ENCODE peak calls at places on chromosomes 5 and 9, in nine cellular contexts. U is right lobe of liver, Y is gastrocnemius medialis, A is mucosa of descending colon, G is pancreas, K is HCT116, X is PC-3, Z is left lung, B is lung. L is an unnamed sample.

GRCh38 chr5:38417658-38418017 is 138.8 kb downstream of the LIFR start:
- ATAC-seq in U (no peak), Y (no peak), A (no peak), G (no peak), K (no peak), X (no peak), Z (no peak), B (no peak), L (no peak)

GRCh38 chr9:99137225-99137624 is 32.3 kb downstream of the TGFBR1 start:
- ATAC-seq in U (peak; percentile 23), Y (no peak), A (no peak), G (no peak), K (no peak), X (no peak), Z (no peak), B (no peak), L (no peak)

GRCh38 chr5:38808666-38809343 is 37.0 kb upstream of the OSMR start:
- ATAC-seq in U (no peak), Y (no peak), A (no peak), G (peak; percentile 19), K (no peak), X (no peak), Z (no peak), B (no peak), L (no peak)

GRCh38 chr5:96064905-96065304 is 103.3 kb upstream of the ELL2 start:
- ATAC-seq in U (no peak), Y (no peak), A (no peak), G (peak; percentile 11), K (no peak), X (no peak), Z (no peak), B (no peak), L (no peak)

GRCh38 chr5:9830184-9830583 is 200.0 kb upstream of the TAS2R1 start:
- ATAC-seq in U (no peak), Y (no peak), A (no peak), G (no peak), K (no peak), X (no peak), Z (no peak), B (no peak), L (no peak)

GRCh38 chr9:128026255-128027165 is 40.6 kb downstream of the NAIF1 start:
- ATAC-seq in U (peak; percentile 40), Y (no peak), A (peak; percentile 81), G (peak; percentile 31), K (peak; percentile 31), X (no peak), Z (peak; percentile 45), B (peak; percentile 25), L (no peak)

GRCh38 chr5:133203317-133204305 is 151.8 kb downstream of the HSPA4 start:
- ATAC-seq in U (no peak), Y (peak; percentile 92), A (no peak), G (no peak), K (no peak), X (no peak), Z (no peak), B (no peak), L (no peak)

GRCh38 chr9:128631636-128632035 is 25.0 kb downstream of the DYNC2I2 start:
- ATAC-seq in U (no peak), Y (no peak), A (no peak), G (no peak), K (no peak), X (no peak), Z (no peak), B (no peak), L (no peak)

GRCh38 chr9:113828211-113828610 is 47.9 kb upstream of the ZNF618 start:
- ATAC-seq in U (no peak), Y (no peak), A (no peak), G (no peak), K (no peak), X (no peak), Z (no peak), B (no peak), L (no peak)

GRCh38 chr5:59367791-59368394 is 525.6 kb downstream of the PDE4D start:
- ATAC-seq in U (peak; percentile 86), Y (peak; percentile 63), A (peak; percentile 76), G (peak; percentile 86), K (peak; percentile 74), X (no peak), Z (peak; percentile 95), B (peak; percentile 58), L (peak; percentile 51)

GRCh38 chr9:87213948-87214347 is 266.6 kb upstream of the GAS1 start:
- ATAC-seq in U (no peak), Y (no peak), A (no peak), G (no peak), K (no peak), X (no peak), Z (no peak), B (no peak), L (no peak)

GRCh38 chr5:132543472-132544201 is at the start of gene IL5:
- ATAC-seq in U (no peak), Y (no peak), A (no peak), G (no peak), K (no peak), X (no peak), Z (no peak), B (no peak), L (no peak)

GRCh38 chr5:29337030-29337429 is 1856.5 kb upstream of the CDH6 start:
- ATAC-seq in U (no peak), Y (no peak), A (no peak), G (no peak), K (no peak), X (no peak), Z (no peak), B (no peak), L (no peak)

GRCh38 chr9:131019387-131020239 is 10.6 kb downstream of the LAMC3 start:
- ATAC-seq in U (no peak), Y (no peak), A (peak; percentile 62), G (no peak), K (no peak), X (no peak), Z (peak; percentile 24), B (no peak), L (no peak)

GRCh38 chr9:131018621-131019020 is 9.6 kb downstream of the LAMC3 start:
- ATAC-seq in U (no peak), Y (no peak), A (no peak), G (no peak), K (peak; percentile 93), X (peak; percentile 59), Z (no peak), B (no peak), L (no peak)

GRCh38 chr9:131021785-131022184 is 12.8 kb downstream of the LAMC3 start:
- ATAC-seq in U (no peak), Y (no peak), A (no peak), G (no peak), K (no peak), X (no peak), Z (no peak), B (no peak), L (no peak)

GRCh38 chr9:131020388-131020787 is 11.4 kb downstream of the LAMC3 start:
- ATAC-seq in U (no peak), Y (no peak), A (peak; percentile 9), G (no peak), K (no peak), X (no peak), Z (no peak), B (no peak), L (no peak)

DNA sequence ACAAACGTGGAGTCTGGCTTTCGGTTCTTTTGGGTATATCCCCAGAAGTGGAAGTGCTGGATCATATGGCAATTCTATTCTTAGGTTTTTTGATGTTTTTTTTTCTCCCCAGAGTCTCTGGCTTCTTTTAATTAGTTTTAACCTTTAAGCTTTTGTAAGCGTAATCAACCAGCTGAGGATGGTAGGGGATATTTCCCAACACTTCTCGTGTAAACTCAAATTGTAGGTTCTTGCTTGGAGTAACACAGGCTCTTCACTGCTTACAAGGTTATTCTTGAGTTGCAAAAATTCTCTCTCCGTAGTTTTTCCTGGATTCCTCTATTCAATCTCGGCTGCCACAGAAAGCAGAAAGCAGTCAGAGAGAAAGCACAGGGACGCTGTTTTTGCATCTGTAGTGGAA is 11.9 kb downstream of the LAMC3 start:
- ATAC-seq in U (no peak), Y (no peak), A (no peak), G (no peak), K (no peak), X (no peak), Z (no peak), B (no peak), L (no peak)
- H3K4me3 ChIP-seq in U (no peak overlapping the region), Y (no peak overlapping the region), A (no peak overlapping the region), G (no peak overlapping the region), K (no peak overlapping the region), X (no peak overlapping the region), Z (no peak overlapping the region), B (no peak overlapping the region), L (no peak overlapping the region)

GRCh38 chr9:120344230-120344629 is 235.7 kb downstream of the CDK5RAP2 start:
- ATAC-seq in U (no peak), Y (no peak), A (no peak), G (no peak), K (peak; percentile 77), X (peak; percentile 85), Z (no peak), B (no peak), L (no peak)
- TF ChIP-seq CTCF in U (no peak), Y (no peak), A (no peak), G (no peak), K (no peak), X (no peak), Z (no peak), B (no peak), L (no peak)

DNA sequence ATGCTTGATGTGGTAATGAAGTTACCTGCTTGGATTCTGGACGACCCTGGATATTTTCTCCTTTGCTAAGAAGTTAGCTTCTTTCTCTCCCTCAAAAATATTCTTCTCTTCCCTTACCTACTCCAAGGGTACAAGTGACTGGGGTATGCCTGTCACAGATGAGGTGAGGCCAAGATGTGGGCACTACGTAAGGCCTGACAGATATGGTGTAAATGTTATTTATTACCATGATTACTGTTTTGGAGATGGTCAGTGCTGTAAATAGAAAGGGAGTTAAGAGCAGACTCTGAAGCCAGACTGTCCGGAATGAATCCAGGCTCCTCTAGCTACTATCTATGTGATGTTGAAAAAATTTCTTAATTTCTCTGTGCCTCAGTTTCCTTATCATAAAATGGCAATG is 1.1 kb upstream of the KIAA1958 start:
- ATAC-seq in U (no peak), Y (no peak), A (no peak), G (no peak), K (no peak), X (no peak), Z (no peak), B (no peak), L (no peak)
- H3K4me3 ChIP-seq in U (no peak overlapping the region), Y (no peak overlapping the region), A (no peak overlapping the region), G (peak overlapping the region; percentile 88), K (peak overlapping the region; percentile 76), X (peak overlapping the region; percentile 96), Z (peak overlapping the region; percentile 94), B (no peak overlapping the region), L (no peak overlapping the region)

DNA sequence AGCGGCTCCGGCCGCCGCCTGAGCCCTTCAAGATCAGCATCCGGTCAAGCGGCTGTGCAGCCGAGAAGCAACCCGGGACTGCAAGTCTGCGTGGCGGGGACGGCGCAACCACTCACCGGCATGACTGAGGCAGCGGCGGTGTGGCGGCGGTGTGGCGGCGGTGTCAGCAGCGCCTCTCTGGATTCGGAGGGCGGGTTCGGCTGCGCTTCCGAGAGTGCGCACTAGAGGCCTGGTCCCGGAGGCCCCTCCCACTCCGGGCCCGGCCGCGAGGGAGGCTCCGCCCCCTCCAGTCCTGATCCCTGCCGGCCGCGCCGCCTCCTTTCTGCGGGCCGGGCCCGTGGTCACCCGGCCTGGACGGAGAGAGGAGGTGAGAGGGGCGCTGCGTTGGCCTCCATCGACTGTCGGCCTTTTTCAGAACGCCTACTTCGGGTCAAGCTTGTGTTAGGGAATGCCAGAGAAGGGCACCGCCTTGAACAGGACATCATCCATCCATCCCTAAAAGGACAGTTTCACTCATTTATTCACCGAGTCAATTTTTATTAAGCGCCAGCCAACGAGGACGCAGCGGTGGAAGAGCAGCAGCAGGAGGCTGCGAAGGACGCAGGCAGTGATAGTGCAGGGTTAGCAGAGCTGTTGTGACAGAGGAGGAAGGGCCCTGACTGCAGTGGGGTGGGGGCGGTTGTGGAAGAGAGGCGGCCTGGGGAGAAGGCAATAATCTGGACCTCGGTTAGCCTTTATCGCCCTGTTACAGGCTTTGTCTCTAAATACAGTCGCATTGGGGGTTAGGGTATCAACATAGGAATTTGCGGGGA is at the start of gene ATOX1:
- ATAC-seq in U (peak; percentile 96), Y (peak; percentile 93), A (peak; percentile 100), G (peak; percentile 100), K (peak; percentile 99), X (peak; percentile 97), Z (peak; percentile 100), B (peak; percentile 100), L (peak; percentile 99)
- TF ChIP-seq CTCF in U (peak; percentile 51), Y (peak; percentile 39), A (no peak), G (no peak), K (no peak), X (peak; percentile 13), Z (peak; percentile 59), B (no peak), L (peak; percentile 44)